ENCODE peak calls at places on chromosomes 13 and 19, in four cellular contexts. X is fibroblast of the conjunctiva, E is ureter, I is progenitor cell of endocrine pancreas. K is an unnamed sample.

GRCh38 chr13:63541336-63541735 is 2125.7 kb upstream of the PCDH20 start:
- DNase-seq in X (no peak), E (no peak), I (no peak), K (no peak)

GRCh38 chr13:32228330-32229041 is 86.7 kb downstream of the ZAR1L start:
- DNase-seq in E (no peak), I (no peak), X (no peak), K (no peak)

GRCh38 chr19:7492142-7493055 is 3.6 kb upstream of the PEX11G start:
- DNase-seq in I (no peak), E (no peak), X (no peak), K (no peak)

GRCh38 chr13:113828282-113828825 is 35.5 kb downstream of the GAS6 start:
- DNase-seq in X (no peak), E (no peak), I (no peak), K (no peak)

GRCh38 chr19:42153606-42154405 is 21.6 kb upstream of the POU2F2 start:
- DNase-seq in E (no peak), I (no peak), X (no peak), K (no peak)

GRCh38 chr13:50403311-50403710 is 388.1 kb downstream of the KCNRG start:
- DNase-seq in X (no peak), I (no peak), E (no peak), K (no peak)

GRCh38 chr19:45717983-45718650 is 12.6 kb downstream of the FBXO46 start:
- DNase-seq in E (peak; percentile 47), X (no peak), I (no peak), K (no peak)

GRCh38 chr19:3725640-3726310 is 17.6 kb downstream of the TJP3 start:
- DNase-seq in X (no peak), E (peak; percentile 54), I (no peak), K (no peak)

GRCh38 chr13:40818926-40819325 is 29.5 kb downstream of the SLC25A15 start:
- DNase-seq in X (no peak), I (no peak), E (no peak), K (no peak)

GRCh38 chr13:98447881-98448641 is 128.8 kb downstream of the STK24 start:
- DNase-seq in E (no peak), I (no peak), X (no peak), K (peak; percentile 72)

GRCh38 chr19:7370546-7370945 is 21.8 kb downstream of the ARHGEF18 start:
- DNase-seq in E (no peak), X (no peak), I (no peak), K (no peak)

GRCh38 chr13:80339841-80340642 is 884 bp downstream of the SPRY2 start:
- DNase-seq in E (peak; percentile 55), I (peak; percentile 23), X (no peak), K (peak; percentile 46)